ENCODE peak calls at places on chromosome 12, in four cellular contexts. One of them, this sample, is unnamed.

GRCh38 chr12:112664569-112664968 is 127.0 kb upstream of the RPH3A start:
- DNase-seq in NCI-H460: peak; percentile 13
- DNase-seq in AG04450: no peak
- DNase-seq in NCI-H524: no peak
- DNase-seq in this sample: no peak

GRCh38 chr12:12714276-12715001 is 2.7 kb upstream of the CDKN1B start:
- DNase-seq in NCI-H460: no peak
- DNase-seq in AG04450: no peak
- DNase-seq in NCI-H524: peak; percentile 50
- DNase-seq in this sample: peak; percentile 35

GRCh38 chr12:4116251-4117111 is 157.1 kb upstream of the CCND2 start:
- DNase-seq in NCI-H460: no peak
- DNase-seq in AG04450: peak; percentile 61
- DNase-seq in NCI-H524: no peak
- DNase-seq in this sample: no peak

GRCh38 chr12:31578632-31579031 is 12.3 kb downstream of the DENND5B start:
- DNase-seq in NCI-H460: peak; percentile 8
- DNase-seq in AG04450: no peak
- DNase-seq in NCI-H524: peak; percentile 3
- DNase-seq in this sample: no peak

GRCh38 chr12:47954467-47955045 is 8.8 kb upstream of the TMEM106C start:
- DNase-seq in NCI-H460: no peak
- DNase-seq in AG04450: no peak
- DNase-seq in NCI-H524: no peak
- DNase-seq in this sample: no peak

GRCh38 chr12:46259713-46260112 is 9.1 kb downstream of the SLC38A1 start:
- DNase-seq in NCI-H460: no peak
- DNase-seq in AG04450: no peak
- DNase-seq in NCI-H524: no peak
- DNase-seq in this sample: no peak

GRCh38 chr12:111785651-111786050 is 18.9 kb downstream of the ALDH2 start:
- DNase-seq in NCI-H460: no peak
- DNase-seq in AG04450: no peak
- DNase-seq in NCI-H524: no peak
- DNase-seq in this sample: no peak

GRCh38 chr12:118436002-118436724 is 59.8 kb downstream of the SUDS3 start:
- DNase-seq in NCI-H460: peak; percentile 15
- DNase-seq in AG04450: no peak
- DNase-seq in NCI-H524: peak; percentile 56
- DNase-seq in this sample: no peak

GRCh38 chr12:117033382-117034045 is 65.7 kb downstream of the TESC start:
- DNase-seq in NCI-H460: no peak
- DNase-seq in AG04450: no peak
- DNase-seq in NCI-H524: peak; percentile 5
- DNase-seq in this sample: peak; percentile 78

GRCh38 chr12:8011331-8011730 is 21.2 kb upstream of the FOXJ2 start:
- DNase-seq in NCI-H460: no peak
- DNase-seq in AG04450: no peak
- DNase-seq in NCI-H524: no peak
- DNase-seq in this sample: no peak

GRCh38 chr12:30769802-30770201 is 15.1 kb upstream of the CAPRIN2 start:
- DNase-seq in NCI-H460: no peak
- DNase-seq in AG04450: no peak
- DNase-seq in NCI-H524: no peak
- DNase-seq in this sample: no peak

GRCh38 chr12:88925370-88925915 is 345.2 kb upstream of the KITLG start:
- DNase-seq in NCI-H460: no peak
- DNase-seq in AG04450: no peak
- DNase-seq in NCI-H524: no peak
- DNase-seq in this sample: no peak

GRCh38 chr12:69007858-69008314 is 74.9 kb upstream of the CPM start:
- DNase-seq in NCI-H460: no peak
- DNase-seq in AG04450: no peak
- DNase-seq in NCI-H524: no peak
- DNase-seq in this sample: peak; percentile 78